ENCODE peak calls at places on chromosomes 2 and 18, in eight cellular contexts. B, H, M, F, K, L, X and U are unnamed samples.

GRCh38 chr2:121648206-121648605 is 1.1 kb downstream of the CLASP1 start:
- DNase-seq in B (no peak), H (no peak), M (no peak), F (peak; percentile 43), K (no peak), L (no peak), X (no peak), U (no peak)

GRCh38 chr18:21933931-21934765 is 193.6 kb downstream of the MIB1 start:
- DNase-seq in B (no peak), H (no peak), M (no peak), F (no peak), K (no peak), L (peak; percentile 23), X (no peak), U (no peak)

GRCh38 chr2:196459539-196459938 is 180.0 kb upstream of the CCDC150 start:
- DNase-seq in B (peak; percentile 35), H (no peak), M (no peak), F (peak; percentile 55), K (no peak), L (no peak), X (no peak), U (peak; percentile 66)

GRCh38 chr2:177325554-177325953 is 61.0 kb upstream of the NFE2L2 start:
- DNase-seq in B (peak; percentile 20), H (no peak), M (no peak), F (no peak), K (no peak), L (no peak), X (no peak), U (peak; percentile 39)

GRCh38 chr2:221555511-221555845 is 16.6 kb downstream of the EPHA4 start:
- DNase-seq in B (no peak), H (no peak), M (no peak), F (no peak), K (no peak), L (no peak), X (no peak), U (no peak)

GRCh38 chr2:33459745-33460144 is 16.7 kb upstream of the RASGRP3 start:
- DNase-seq in B (no peak), H (no peak), M (no peak), F (no peak), K (no peak), L (no peak), X (no peak), U (no peak)

GRCh38 chr18:65567372-65567771 is 183.4 kb upstream of the CDH7 start:
- DNase-seq in B (peak; percentile 19), H (no peak), M (no peak), F (no peak), K (no peak), L (no peak), X (peak; percentile 38), U (peak; percentile 0)

GRCh38 chr2:197920088-197920487 is 115.7 kb downstream of the PLCL1 start:
- DNase-seq in B (no peak), H (no peak), M (no peak), F (no peak), K (no peak), L (no peak), X (no peak), U (no peak)

DNA sequence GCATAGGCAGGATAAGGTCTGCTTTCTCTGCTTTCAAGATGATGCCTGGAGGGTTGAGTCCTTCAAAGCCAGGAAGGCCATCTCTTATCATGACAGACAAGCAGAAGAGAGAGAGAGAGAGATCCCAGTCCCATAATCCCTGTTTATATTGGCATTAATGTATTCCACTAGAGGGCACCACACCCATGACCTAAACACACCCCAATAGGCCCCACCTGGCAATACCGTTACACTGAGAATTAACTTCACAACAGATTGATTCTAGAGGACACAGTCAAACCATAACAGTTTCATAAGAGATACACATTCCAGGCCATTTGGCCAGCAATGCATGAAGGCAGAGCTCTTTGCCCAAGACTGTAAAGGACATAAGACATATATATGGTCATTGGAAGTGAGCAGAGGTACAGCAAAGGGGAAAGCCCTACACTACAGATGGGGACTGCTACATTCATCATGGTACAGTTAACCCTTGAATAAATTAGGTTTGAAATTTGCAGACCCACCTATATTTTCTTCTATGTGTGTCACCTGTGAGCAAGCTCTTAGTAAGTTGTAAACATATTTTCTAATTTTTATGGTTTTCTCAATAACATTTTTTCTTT is 1516.1 kb downstream of the RPIA start:
- DNase-seq in B (peak; percentile 12), H (no peak), M (no peak), F (no peak), K (no peak), L (no peak), X (peak; percentile 22), U (no peak)
- TF ChIP-seq CTCF in B (no peak), H (peak; percentile 34), M (no peak), F (no peak), K (peak; percentile 49), L (no peak), X (peak; percentile 12), U (no peak)

GRCh38 chr18:58827425-58827824 is 37.3 kb upstream of the ZNF532 start:
- DNase-seq in B (no peak), H (no peak), M (no peak), F (no peak), K (no peak), L (no peak), X (no peak), U (no peak)
- TF ChIP-seq CTCF in B (no peak), H (no peak), M (no peak), F (no peak), K (no peak), L (no peak), X (no peak), U (no peak)

GRCh38 chr2:239950144-239950920 is 74.8 kb downstream of the NDUFA10 start:
- DNase-seq in B (no peak), H (no peak), M (no peak), F (no peak), K (no peak), L (no peak), X (no peak), U (no peak)
- TF ChIP-seq CTCF in B (no peak), H (no peak), M (no peak), F (no peak), K (no peak), L (no peak), X (no peak), U (no peak)

DNA sequence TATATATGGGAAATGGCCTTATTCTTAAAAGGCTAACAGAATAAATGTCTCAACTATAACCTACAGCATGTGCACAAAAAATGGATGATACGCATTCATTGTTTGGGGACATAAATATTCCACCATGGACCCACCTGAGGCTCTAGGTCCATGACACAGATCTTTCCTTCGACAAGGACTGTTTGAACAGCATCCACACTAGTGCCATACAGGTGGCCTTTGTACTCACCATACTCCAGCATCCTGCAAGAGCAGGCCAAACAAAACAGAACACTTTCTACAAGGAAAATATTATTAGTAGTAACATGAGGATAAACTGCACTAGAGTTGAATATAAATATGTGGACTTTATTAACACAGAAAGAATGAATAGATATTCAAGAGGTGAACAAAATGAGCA is 6.1 kb upstream of the TMEM237 start:
- DNase-seq in B (no peak), H (no peak), M (no peak), F (no peak), K (no peak), L (no peak), X (no peak), U (no peak)
- TF ChIP-seq CTCF in B (no peak), H (no peak), M (no peak), F (no peak), K (no peak), L (no peak), X (no peak), U (no peak)

DNA sequence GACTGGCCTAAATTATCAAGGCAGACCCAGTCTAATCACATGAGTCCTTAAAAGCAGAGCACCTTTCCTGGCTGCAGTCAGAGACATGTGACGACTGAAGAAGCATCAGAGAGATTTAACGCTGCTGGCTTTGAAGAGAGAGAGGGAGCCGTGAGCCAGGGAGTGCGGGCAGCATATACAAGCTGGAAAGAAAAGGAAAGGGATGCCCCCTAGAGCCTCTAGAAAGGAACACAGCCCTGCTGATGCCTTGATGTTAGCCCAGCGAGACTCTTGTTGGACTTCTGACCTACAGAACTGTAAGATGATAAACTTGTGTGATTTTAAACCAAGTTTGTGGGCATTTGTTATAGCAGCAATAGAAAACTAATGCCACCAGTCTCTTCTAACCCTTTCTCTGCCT is 58.1 kb downstream of the HEATR5B start:
- DNase-seq in B (no peak), H (no peak), M (no peak), F (no peak), K (no peak), L (peak; percentile 37), X (no peak), U (peak; percentile 11)
- TF ChIP-seq CTCF in B (no peak), H (peak; percentile 51), M (peak; percentile 8), F (no peak), K (peak; percentile 57), L (no peak), X (peak; percentile 22), U (no peak)

DNA sequence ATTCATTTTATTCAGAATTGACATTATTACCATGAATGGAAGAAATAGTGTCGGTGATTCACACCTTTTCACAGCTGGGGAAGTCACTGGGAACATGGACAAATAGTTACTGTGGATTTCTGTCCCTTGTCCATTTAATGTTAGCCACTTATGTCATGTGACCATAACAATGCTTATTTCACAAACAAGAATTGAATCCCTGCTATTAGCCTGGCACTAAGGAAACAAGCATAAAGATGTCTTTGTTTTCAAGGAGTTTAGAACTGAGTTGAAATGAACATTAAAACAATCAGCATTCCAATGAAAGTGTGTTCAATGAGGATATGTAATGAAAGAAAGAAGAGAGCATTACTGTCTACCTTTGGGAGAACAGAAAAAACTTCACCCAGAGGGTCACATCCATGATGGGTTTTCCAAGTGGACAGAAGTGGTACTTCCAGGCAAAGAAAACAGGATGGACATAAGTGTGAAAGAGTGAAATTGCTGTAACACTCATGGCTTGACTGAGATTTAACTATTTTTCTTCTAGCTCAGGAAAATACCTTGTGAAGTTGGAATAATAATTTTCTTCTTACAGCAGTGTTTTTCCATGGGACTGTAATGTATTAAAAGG is 324.5 kb upstream of the UBE2E3 start:
- DNase-seq in B (no peak), H (no peak), M (no peak), F (no peak), K (no peak), L (no peak), X (no peak), U (no peak)
- TF ChIP-seq CTCF in B (peak; percentile 29), H (no peak), M (no peak), F (peak; percentile 5), K (peak; percentile 28), L (no peak), X (peak; percentile 18), U (peak; percentile 43)